ENCODE peak calls at places on chromosomes 12 and 14, in nine cellular contexts. A is cardiac muscle cell; O is CD8-positive, alpha-beta memory T cell; M is OCI-LY7; J is tibial artery; W is HCT116; S is gastrocnemius medialis; Q is stomach; Y is tibial nerve. Z is an unnamed sample. For H3K9me3, the result is how much of the 10 kb centered on the place peaks cover.

GRCh38 chr12:70744133-70744532 is 106.9 kb upstream of the PTPRB start:
- DNase-seq in A (peak), O (no peak), M (no peak), J (no peak), W (no peak), S (no peak), Q (no peak), Y (no peak), Z (no peak)

GRCh38 chr14:88614218-88614907 is 51.5 kb downstream of the ZC3H14 start:
- DNase-seq in A (peak), O (no peak), M (no peak), J (no peak), W (no peak), S (no peak), Q (no peak), Y (no peak), Z (no peak)

GRCh38 chr12:130280226-130280625 is 57.5 kb upstream of the PIWIL1 start:
- DNase-seq in A (no peak), O (no peak), M (no peak), J (no peak), W (no peak), S (no peak), Q (no peak), Y (no peak), Z (no peak)

GRCh38 chr12:91400249-91400648 is 217.6 kb upstream of the DCN start:
- DNase-seq in A (peak), O (no peak), M (no peak), J (no peak), W (no peak), S (no peak), Q (no peak), Y (no peak), Z (no peak)

GRCh38 chr12:1457901-1458300 is 136.5 kb downstream of the FBXL14 start:
- DNase-seq in A (peak), O (no peak), M (no peak), J (no peak), W (no peak), S (no peak), Q (no peak), Y (no peak), Z (no peak)

GRCh38 chr12:81610955-81611889 is 147.9 kb downstream of the PPFIA2 start:
- DNase-seq in A (peak), O (no peak), M (peak), J (no peak), W (no peak), S (no peak), Q (no peak), Y (no peak), Z (no peak)

GRCh38 chr12:65836419-65837197 is 12.3 kb downstream of the HMGA2 start:
- DNase-seq in A (no peak), O (no peak), M (no peak), J (no peak), W (peak), S (no peak), Q (no peak), Y (no peak), Z (no peak)

GRCh38 chr14:97410667-97411286 is 613.6 kb downstream of the VRK1 start:
- DNase-seq in A (no peak), O (no peak), M (no peak), J (no peak), W (no peak), S (no peak), Q (no peak), Y (no peak), Z (no peak)

GRCh38 chr14:89654998-89655397 is 238.0 kb upstream of the FOXN3 start:
- DNase-seq in A (no peak), O (no peak), M (no peak), J (no peak), W (no peak), S (no peak), Q (no peak), Y (no peak), Z (no peak)

GRCh38 chr12:111344254-111344875 is 24.5 kb downstream of the PHETA1 start:
- DNase-seq in A (no peak), O (no peak), M (no peak), J (no peak), W (no peak), S (no peak), Q (no peak), Y (no peak), Z (no peak)

GRCh38 chr14:49584058-49584457 is 2.1 kb downstream of the RPS29 start:
- DNase-seq in A (no peak), O (no peak), M (no peak), J (no peak), W (no peak), S (no peak), Q (no peak), Y (no peak), Z (no peak)
- H3K4me3 ChIP-seq in A (peak), O (no peak), M (peak), J (no peak), W (peak), S (no peak), Q (peak), Y (no peak), Z (peak)

GRCh38 chr14:24337144-24337823 is 2.4 kb upstream of the ADCY4 start:
- DNase-seq in A (no peak), O (no peak), M (no peak), J (no peak), W (no peak), S (no peak), Q (no peak), Y (no peak), Z (no peak)
- H3K9me3 ChIP-seq in A (under half), O (under half), M (under half), J (under half), W (under half), S (under half), Q (under half), Y (under half), Z (under half)

GRCh38 chr14:105217764-105218163 is 30.6 kb upstream of the BTBD6 start:
- DNase-seq in A (no peak), O (no peak), M (no peak), J (no peak), W (no peak), S (no peak), Q (no peak), Y (no peak), Z (no peak)

GRCh38 chr14:105219043-105219612 is 29.2 kb upstream of the BTBD6 start:
- DNase-seq in A (no peak), O (no peak), M (no peak), J (no peak), W (no peak), S (no peak), Q (no peak), Y (no peak), Z (no peak)

GRCh38 chr14:105219753-105220152 is 28.6 kb upstream of the BTBD6 start:
- DNase-seq in A (no peak), O (no peak), M (no peak), J (no peak), W (no peak), S (no peak), Q (no peak), Y (no peak), Z (no peak)

GRCh38 chr14:105216490-105217247 is 31.7 kb upstream of the BTBD6 start:
- DNase-seq in A (no peak), O (no peak), M (no peak), J (no peak), W (no peak), S (no peak), Q (no peak), Y (no peak), Z (no peak)

GRCh38 chr14:105218611-105219010 is 29.7 kb upstream of the BTBD6 start:
- DNase-seq in A (no peak), O (no peak), M (no peak), J (no peak), W (no peak), S (no peak), Q (no peak), Y (no peak), Z (no peak)
- H3K4me3 ChIP-seq in A (no peak), O (no peak), M (no peak), J (no peak), W (no peak), S (no peak), Q (no peak), Y (no peak), Z (no peak)

DNA sequence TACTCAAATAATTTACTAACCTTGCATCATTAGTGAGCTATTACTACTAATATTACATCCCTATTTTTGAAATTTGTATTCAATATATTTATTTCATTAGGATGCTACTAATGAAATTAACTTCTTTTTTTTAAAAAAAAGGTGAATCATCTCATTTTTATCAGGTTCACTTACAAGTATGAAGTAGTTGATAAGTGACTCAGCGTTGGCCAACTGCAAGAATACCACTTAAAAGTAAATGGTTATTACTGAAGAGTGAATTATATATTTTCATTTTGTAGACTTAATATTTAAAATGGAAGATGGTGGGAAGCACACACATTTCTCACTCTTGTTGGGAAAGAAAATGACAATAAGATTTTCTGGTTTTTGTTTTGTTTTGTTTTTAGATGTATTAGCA is 19.6 kb downstream of the OR4N2 start:
- DNase-seq in A (no peak), O (no peak), M (no peak), J (no peak), W (no peak), S (no peak), Q (no peak), Y (no peak), Z (no peak)
- H3K9me3 ChIP-seq in A (under half), O (under half), M (under half), J (under half), W (under half), S (under half), Q (under half), Y (under half), Z (under half)

DNA sequence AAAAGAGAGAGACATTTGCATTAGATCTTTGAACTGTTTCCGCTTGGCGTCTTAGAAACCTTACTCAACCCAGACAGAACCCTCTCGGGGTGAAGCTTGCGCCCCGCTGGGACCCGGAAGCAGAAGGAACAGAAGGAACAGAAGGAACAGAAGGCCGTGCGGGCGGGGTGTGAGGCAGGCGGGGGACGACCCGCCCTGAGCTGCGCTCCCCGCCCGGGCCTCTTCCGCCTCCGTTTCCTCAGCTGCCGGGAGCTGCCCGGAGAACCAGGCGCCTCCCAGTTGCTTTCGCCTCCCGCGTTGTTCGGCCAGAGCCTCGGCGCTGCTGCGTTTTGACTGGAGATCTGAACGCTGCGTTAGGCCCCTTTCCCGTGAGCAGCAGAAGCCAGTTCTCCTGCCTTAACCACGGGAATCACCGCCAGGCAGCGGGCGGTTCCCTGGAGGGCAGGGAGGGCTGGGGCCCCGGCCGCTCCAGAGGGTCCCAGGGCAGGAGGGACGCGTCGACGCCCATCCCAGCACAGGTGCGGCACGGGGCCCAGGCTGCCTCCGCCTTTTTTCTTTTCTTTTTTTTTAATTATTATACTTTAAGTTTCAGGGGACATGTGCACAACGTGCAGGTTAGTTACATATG is 19.3 kb upstream of the MMP17 start:
- DNase-seq in A (peak), O (peak), M (peak), J (no peak), W (no peak), S (no peak), Q (no peak), Y (no peak), Z (no peak)
- H3K4me3 ChIP-seq in A (no peak), O (no peak), M (peak), J (no peak), W (no peak), S (no peak), Q (peak), Y (no peak), Z (no peak)

GRCh38 chr12:34209259-34209835 is 187.1 kb downstream of the ALG10 start:
- DNase-seq in A (no peak), O (no peak), M (no peak), J (no peak), W (no peak), S (no peak), Q (no peak), Y (no peak), Z (no peak)

GRCh38 chr12:34208331-34209258 is 186.3 kb downstream of the ALG10 start:
- DNase-seq in A (no peak), O (no peak), M (no peak), J (no peak), W (no peak), S (no peak), Q (no peak), Y (no peak), Z (no peak)

GRCh38 chr12:34210183-34210582 is 187.9 kb downstream of the ALG10 start:
- DNase-seq in A (no peak), O (no peak), M (no peak), J (no peak), W (no peak), S (no peak), Q (no peak), Y (no peak), Z (no peak)

GRCh38 chr12:34212651-34213050 is 190.4 kb downstream of the ALG10 start:
- DNase-seq in A (no peak), O (no peak), M (no peak), J (no peak), W (no peak), S (no peak), Q (no peak), Y (no peak), Z (no peak)

DNA sequence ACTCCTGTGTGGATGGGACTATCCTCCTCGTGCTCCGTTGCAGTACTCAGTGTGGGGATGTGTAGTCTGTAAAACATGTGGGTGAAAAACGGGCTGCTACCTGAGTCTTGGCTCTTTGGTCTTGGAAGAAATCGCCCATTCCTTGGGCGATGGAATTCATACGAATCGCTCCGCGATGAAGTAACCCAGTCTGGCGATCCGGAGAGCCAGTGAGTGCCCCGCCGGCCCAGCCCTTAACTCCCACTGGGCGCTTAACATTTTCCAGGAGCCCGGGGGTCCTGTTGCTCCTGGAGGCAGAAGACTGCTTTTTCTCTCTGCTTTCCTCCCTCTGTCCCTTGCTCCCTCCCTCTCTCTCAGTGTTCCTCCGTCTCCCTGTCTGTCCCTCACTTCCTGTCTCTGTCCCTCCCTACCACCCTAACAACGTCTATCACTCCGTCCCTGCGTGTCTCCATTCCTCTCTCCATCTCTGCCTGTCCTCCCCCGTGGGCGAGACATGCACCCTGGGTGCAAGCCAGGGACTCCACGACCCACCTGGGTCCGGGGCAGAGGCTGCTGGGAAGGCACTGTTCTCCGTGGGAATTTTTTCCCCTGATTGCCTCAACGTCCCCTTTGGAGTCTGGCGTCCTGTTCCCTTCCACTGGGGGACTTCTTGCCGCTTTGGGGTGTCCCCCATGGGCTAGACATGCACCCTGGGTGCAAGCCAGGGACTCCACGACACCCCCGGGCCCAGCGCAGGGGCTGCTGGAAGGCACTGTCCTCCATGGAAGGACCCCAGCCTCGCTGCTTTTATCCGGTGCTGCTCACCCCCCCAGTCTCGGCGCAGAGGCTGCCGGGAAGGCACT is 188.6 kb downstream of the ALG10 start:
- DNase-seq in A (no peak), O (no peak), M (no peak), J (no peak), W (no peak), S (no peak), Q (no peak), Y (no peak), Z (no peak)
- H3K9me3 ChIP-seq in A (under half), O (under half), M (under half), J (under half), W (under half), S (under half), Q (under half), Y (under half), Z (under half)

Z was measured in esophagus squamous epithelium.